ENCODE peak calls at places on chromosome 2, in five cellular contexts. B is breast epithelium; P is stimulated activated CD8-positive, alpha-beta memory T cell treated with anti-CD3 and anti-CD28 coated beads, Interleukin-7, amount 100 ng/mL, for 1 hour; H is NCI-H2081; J is COR-L47. E is an unnamed sample.

GRCh38 chr2:125593036-125593435 is 1062.9 kb upstream of the GYPC start:
- DNase-seq in B (no peak), J (no peak), H (no peak), P (no peak), E (no peak)

GRCh38 chr2:239311132-239312040 is 89.4 kb downstream of the HDAC4 start:
- DNase-seq in P (no peak), J (no peak), B (no peak), H (no peak), E (no peak)

GRCh38 chr2:151729416-151729811 is 4.9 kb downstream of the NEB start:
- DNase-seq in P (no peak), J (no peak), H (no peak), B (no peak), E (no peak)

GRCh38 chr2:210561482-210561881 is 5.1 kb downstream of the CPS1 start:
- DNase-seq in J (no peak), B (no peak), P (no peak), H (no peak), E (no peak)

GRCh38 chr2:29920130-29920577 is 1.2 kb downstream of the ALK start:
- DNase-seq in H (no peak), B (no peak), J (no peak), P (peak), E (peak)

GRCh38 chr2:73759287-73759764 is 20.6 kb downstream of the DUSP11 start:
- DNase-seq in B (no peak), P (no peak), H (no peak), J (no peak), E (peak)

GRCh38 chr2:173231042-173231441 is 123.6 kb upstream of the CDCA7 start:
- DNase-seq in P (no peak), J (peak), B (no peak), H (peak), E (no peak)

GRCh38 chr2:148257276-148257675 is 236.4 kb downstream of the MBD5 start:
- DNase-seq in J (no peak), P (no peak), B (no peak), H (no peak), E (no peak)

GRCh38 chr2:239349448-239350135 is 51.2 kb downstream of the HDAC4 start:
- DNase-seq in H (no peak), B (no peak), P (no peak), J (no peak), E (no peak)

GRCh38 chr2:52934920-52935640 is 832.5 kb upstream of the CHAC2 start:
- DNase-seq in P (no peak), H (no peak), J (no peak), B (no peak), E (no peak)

GRCh38 chr2:16925145-16925544 is 259.5 kb upstream of the CYRIA start:
- DNase-seq in J (no peak), P (no peak), B (no peak), H (no peak), E (no peak)

GRCh38 chr2:186058604-186059003 is 320.0 kb downstream of the FSIP2 start:
- DNase-seq in J (peak), P (no peak), B (no peak), H (no peak), E (no peak)

GRCh38 chr2:25672500-25673169 is 742 bp downstream of the DTNB start:
- DNase-seq in H (peak), B (peak), J (peak), P (peak), E (peak)

GRCh38 chr2:3637692-3638455 is 20.1 kb upstream of the ALLC start:
- DNase-seq in H (no peak), J (no peak), P (no peak), B (peak), E (no peak)

GRCh38 chr2:147345246-147345645 is 499.6 kb upstream of the ACVR2A start:
- DNase-seq in P (no peak), B (no peak), J (no peak), H (no peak), E (peak)

GRCh38 chr2:227411320-227411989 is 23.7 kb upstream of the SCYGR1 start:
- DNase-seq in P (no peak), J (no peak), B (no peak), H (no peak), E (peak)

GRCh38 chr2:231601356-231602229 is 8.9 kb downstream of the TEX44 start:
- DNase-seq in B (peak), P (peak), H (peak), J (peak), E (peak)

GRCh38 chr2:112216158-112216557 is 38.7 kb downstream of the ZC3H8 start:
- DNase-seq in H (no peak), J (no peak), P (no peak), B (no peak), E (peak)

GRCh38 chr2:239193925-239194687 is 206.7 kb downstream of the HDAC4 start:
- DNase-seq in P (no peak), J (no peak), B (peak), H (no peak), E (no peak)

GRCh38 chr2:239390546-239391285 is 10.1 kb downstream of the HDAC4 start:
- DNase-seq in B (peak), P (no peak), H (no peak), J (no peak), E (no peak)

GRCh38 chr2:9950521-9951271 is 797 bp upstream of the GRHL1 start:
- DNase-seq in J (peak), P (peak), H (peak), B (no peak), E (no peak)

GRCh38 chr2:149720615-149721014 is 133.0 kb upstream of the MMADHC start:
- DNase-seq in B (no peak), H (no peak), P (no peak), J (no peak), E (no peak)

GRCh38 chr2:106816974-106817373 is 69.0 kb downstream of the ST6GAL2 start:
- DNase-seq in J (no peak), H (no peak), P (no peak), B (no peak), E (no peak)

GRCh38 chr2:69381337-69381737 is 5.7 kb downstream of the GFPT1 start:
- DNase-seq in B (no peak), J (no peak), P (no peak), H (no peak), E (peak)

GRCh38 chr2:70686577-70687460 is 81.2 kb downstream of the ADD2 start:
- DNase-seq in H (no peak), P (no peak), B (no peak), J (no peak), E (peak)

GRCh38 chr2:111972955-111973565 is 74.7 kb downstream of the MERTK start:
- DNase-seq in B (no peak), P (no peak), J (no peak), H (no peak), E (no peak)

GRCh38 chr2:70927138-70927537 is 8.6 kb upstream of the ATP6V1B1 start:
- DNase-seq in H (no peak), J (no peak), B (no peak), P (no peak), E (no peak)

GRCh38 chr2:237911363-237912017 is 52.1 kb downstream of the RAMP1 start:
- DNase-seq in H (no peak), J (no peak), P (no peak), B (peak), E (no peak)

GRCh38 chr2:240339411-240340360 is 95.8 kb upstream of the GPC1 start:
- DNase-seq in H (no peak), B (peak), P (no peak), J (no peak), E (no peak)

GRCh38 chr2:204110250-204111183 is 174.0 kb downstream of the ICOS start:
- DNase-seq in B (no peak), P (peak), J (no peak), H (no peak), E (no peak)

GRCh38 chr2:219441451-219442205 is 7.0 kb downstream of the SPEG start:
- DNase-seq in P (peak), B (no peak), J (peak), H (peak), E (peak)

GRCh38 chr2:2007551-2008501 is 263.5 kb upstream of the PXDN start:
- DNase-seq in B (no peak), H (no peak), J (no peak), P (no peak), E (no peak)

GRCh38 chr2:198762456-198762855 is 695.3 kb downstream of the SATB2 start:
- DNase-seq in J (no peak), P (no peak), B (no peak), H (no peak), E (peak)

GRCh38 chr2:25358249-25358815 is 16.6 kb upstream of the DNMT3A start:
- DNase-seq in B (no peak), J (no peak), H (no peak), P (no peak), E (no peak)

GRCh38 chr2:183409662-183410061 is 285.4 kb downstream of the NUP35 start:
- DNase-seq in P (no peak), H (no peak), J (no peak), B (no peak), E (no peak)